ENCODE peak calls at places on chromosome 18, in ten cellular contexts. W, O, P, Q, S, J, N, M, B and Z are unnamed samples.

GRCh38 chr18:34491719-34492118 is 218.4 kb upstream of the DTNA start:
- DNase-seq in W (no peak), O (no peak), P (no peak), Q (no peak), S (no peak), J (no peak), N (no peak), M (no peak), B (no peak), Z (no peak)

GRCh38 chr18:70553961-70554325 is 265.1 kb downstream of the SOCS6 start:
- DNase-seq in W (no peak), O (no peak), P (no peak), Q (no peak), S (no peak), J (no peak), N (no peak), M (no peak), B (no peak), Z (no peak)

GRCh38 chr18:77423468-77423867 is 173.8 kb downstream of the GALR1 start:
- DNase-seq in W (no peak), O (no peak), P (no peak), Q (no peak), S (no peak), J (no peak), N (no peak), M (no peak), B (no peak), Z (no peak)

GRCh38 chr18:56162871-56163270 is 475.5 kb downstream of the TXNL1 start:
- DNase-seq in W (no peak), O (peak), P (no peak), Q (no peak), S (no peak), J (no peak), N (no peak), M (no peak), B (no peak), Z (no peak)

GRCh38 chr18:78892201-78892600 is 87.4 kb upstream of the SALL3 start:
- DNase-seq in W (no peak), O (no peak), P (no peak), Q (no peak), S (no peak), J (no peak), N (no peak), M (no peak), B (no peak), Z (no peak)

GRCh38 chr18:23852236-23853045 is 162.1 kb upstream of the TTC39C start:
- DNase-seq in W (no peak), O (no peak), P (no peak), Q (no peak), S (no peak), J (no peak), N (no peak), M (no peak), B (no peak), Z (no peak)

GRCh38 chr18:56935531-56936040 is 211.3 kb upstream of the BOD1L2 start:
- DNase-seq in W (no peak), O (no peak), P (no peak), Q (no peak), S (no peak), J (no peak), N (no peak), M (no peak), B (no peak), Z (no peak)

GRCh38 chr18:48781041-48781989 is 169.4 kb downstream of the SMAD7 start:
- DNase-seq in W (peak), O (peak), P (peak), Q (peak), S (peak), J (no peak), N (peak), M (peak), B (peak), Z (no peak)

GRCh38 chr18:34901299-34901698 is 139.9 kb upstream of the MAPRE2 start:
- DNase-seq in W (no peak), O (no peak), P (no peak), Q (no peak), S (no peak), J (no peak), N (no peak), M (no peak), B (no peak), Z (no peak)

GRCh38 chr18:49963217-49963616 is 149.9 kb upstream of the ACAA2 start:
- DNase-seq in W (no peak), O (no peak), P (no peak), Q (no peak), S (no peak), J (no peak), N (no peak), M (no peak), B (no peak), Z (no peak)

GRCh38 chr18:26549103-26549485 is 741 bp upstream of the KCTD1 start:
- DNase-seq in W (peak), O (no peak), P (no peak), Q (peak), S (peak), J (peak), N (no peak), M (no peak), B (peak), Z (no peak)

GRCh38 chr18:21341141-21341540 is 99.1 kb downstream of the GREB1L start:
- DNase-seq in W (no peak), O (no peak), P (no peak), Q (no peak), S (no peak), J (no peak), N (no peak), M (no peak), B (no peak), Z (no peak)

GRCh38 chr18:32422185-32422584 is 48.5 kb downstream of the GAREM1 start:
- DNase-seq in W (no peak), O (no peak), P (no peak), Q (no peak), S (no peak), J (no peak), N (no peak), M (no peak), B (no peak), Z (no peak)

GRCh38 chr18:55694291-55694690 is 106.3 kb upstream of the TCF4 start:
- DNase-seq in W (no peak), O (no peak), P (no peak), Q (no peak), S (no peak), J (no peak), N (no peak), M (no peak), B (no peak), Z (no peak)

GRCh38 chr18:47996091-47996541 is 65.7 kb upstream of the SMAD2 start:
- DNase-seq in W (no peak), O (no peak), P (no peak), Q (no peak), S (no peak), J (no peak), N (no peak), M (no peak), B (no peak), Z (no peak)

GRCh38 chr18:74518456-74519315 is 15.6 kb upstream of the CNDP1 start:
- DNase-seq in W (no peak), O (peak), P (no peak), Q (no peak), S (no peak), J (no peak), N (no peak), M (no peak), B (no peak), Z (no peak)

GRCh38 chr18:6660334-6660733 is 69.2 kb upstream of the ARHGAP28 start:
- DNase-seq in W (peak), O (no peak), P (no peak), Q (no peak), S (no peak), J (no peak), N (no peak), M (no peak), B (no peak), Z (no peak)

DNA sequence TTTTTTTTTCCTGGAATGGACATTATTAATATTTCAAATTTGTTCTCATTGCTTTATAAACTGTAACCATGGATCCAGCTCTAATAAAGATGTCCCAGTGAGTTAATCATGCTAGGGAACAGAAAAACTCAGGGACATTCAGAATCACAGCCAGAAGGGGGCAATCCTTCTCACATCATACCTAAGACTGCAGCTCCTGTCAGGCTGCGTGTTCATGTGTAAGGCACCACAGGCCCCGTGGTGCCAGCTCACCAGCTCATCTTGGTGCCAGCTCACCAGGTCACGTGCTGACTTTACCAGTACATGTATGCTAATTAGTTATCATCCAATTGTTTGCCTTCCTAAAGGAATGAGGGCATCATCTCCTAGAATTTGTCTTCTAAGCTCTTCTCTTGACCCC is 84.7 kb upstream of the NEDD4L start:
- DNase-seq in W (peak), O (peak), P (peak), Q (no peak), S (no peak), J (peak), N (peak), M (no peak), B (no peak), Z (no peak)
- TF ChIP-seq CTCF in W (no peak), O (no peak), P (peak), Q (peak), S (peak), J (no peak), N (peak), M (peak), B (no peak), Z (no peak)

GRCh38 chr18:45282101-45282812 is 333.0 kb upstream of the SLC14A2 start:
- DNase-seq in W (no peak), O (no peak), P (no peak), Q (no peak), S (no peak), J (no peak), N (no peak), M (no peak), B (no peak), Z (no peak)
- TF ChIP-seq CTCF in W (no peak), O (no peak), P (peak), Q (no peak), S (no peak), J (no peak), N (no peak), M (no peak), B (no peak), Z (no peak)

GRCh38 chr18:61173579-61173978 is 159.7 kb upstream of the CDH20 start:
- DNase-seq in W (no peak), O (no peak), P (no peak), Q (no peak), S (no peak), J (no peak), N (no peak), M (no peak), B (no peak), Z (no peak)
- TF ChIP-seq CTCF in W (no peak), O (no peak), P (no peak), Q (no peak), S (no peak), J (no peak), N (no peak), M (no peak), B (no peak), Z (no peak)

DNA sequence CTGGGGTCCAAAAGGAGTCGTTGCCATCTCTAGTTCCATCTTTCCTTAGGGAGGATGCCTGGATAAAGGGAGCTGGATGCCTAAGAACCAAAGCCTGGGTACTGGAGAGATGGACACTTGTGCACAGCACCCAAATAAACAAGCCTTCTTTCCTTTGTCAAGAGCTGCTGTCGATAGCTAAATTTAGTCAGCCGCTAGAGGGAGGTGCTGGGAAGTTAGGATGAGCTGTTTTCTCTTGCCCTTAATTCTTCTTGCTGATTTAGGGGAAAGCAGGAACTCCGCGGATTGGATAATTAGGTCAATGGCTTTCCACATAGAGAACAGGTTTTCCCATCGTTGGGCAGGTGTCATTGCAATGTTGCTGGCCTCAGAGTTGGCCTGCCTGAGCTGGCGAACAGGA is 30.9 kb upstream of the SERPINB12 start:
- DNase-seq in W (peak), O (no peak), P (peak), Q (peak), S (peak), J (peak), N (peak), M (peak), B (no peak), Z (no peak)
- TF ChIP-seq CTCF in W (peak), O (peak), P (peak), Q (peak), S (peak), J (peak), N (peak), M (peak), B (peak), Z (peak)

DNA sequence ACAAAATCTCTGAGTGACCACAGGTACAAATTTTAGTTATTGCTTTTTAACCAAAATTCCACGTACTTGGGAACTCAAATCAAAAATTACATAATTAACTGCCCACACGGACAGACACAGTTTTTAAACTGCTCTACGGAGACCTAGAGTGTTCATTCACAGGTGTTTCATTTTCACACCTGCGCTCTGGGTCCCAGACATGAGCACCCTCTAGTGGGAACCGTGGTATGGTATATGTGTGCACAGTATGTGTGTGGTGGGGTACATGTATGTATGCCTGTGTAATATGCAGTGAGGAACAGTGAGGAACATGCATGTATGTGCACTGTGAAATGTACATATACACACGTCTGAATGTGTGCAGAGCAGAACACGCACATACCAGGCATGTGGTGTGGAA is 65.0 kb downstream of the PPP4R1 start:
- DNase-seq in W (no peak), O (no peak), P (no peak), Q (no peak), S (no peak), J (peak), N (no peak), M (no peak), B (no peak), Z (no peak)
- TF ChIP-seq CTCF in W (no peak), O (no peak), P (peak), Q (no peak), S (peak), J (no peak), N (no peak), M (no peak), B (no peak), Z (no peak)

GRCh38 chr18:36620801-36621200 is 208.0 kb downstream of the TPGS2 start:
- DNase-seq in W (no peak), O (no peak), P (no peak), Q (no peak), S (no peak), J (no peak), N (no peak), M (no peak), B (no peak), Z (no peak)
- TF ChIP-seq CTCF in W (no peak), O (no peak), P (peak), Q (no peak), S (no peak), J (no peak), N (no peak), M (no peak), B (no peak), Z (no peak)

GRCh38 chr18:41378628-41379027 is 576.4 kb upstream of the PIK3C3 start:
- DNase-seq in W (no peak), O (no peak), P (peak), Q (no peak), S (no peak), J (no peak), N (no peak), M (no peak), B (no peak), Z (no peak)
- TF ChIP-seq CTCF in W (peak), O (no peak), P (peak), Q (no peak), S (peak), J (no peak), N (no peak), M (no peak), B (no peak), Z (no peak)